ENCODE peak calls at places on chromosomes 5 and 9, in four cellular contexts. E is coronary artery, P is foreskin keratinocyte, U is Peyer's patch. K is an unnamed sample.
A peak's percentile ranks its signal among the peaks of the same experiment; 100 is the strongest.

GRCh38 chr5:141135718-141136266 is 786 bp downstream of the PCDHB5 start:
- DNase-seq in E (no peak), P (no peak), U (no peak), K (no peak)

GRCh38 chr5:176847155-176847554 is 36.8 kb downstream of the UNC5A start:
- DNase-seq in E (no peak), P (no peak), U (no peak), K (no peak)

GRCh38 chr5:147854894-147855773 is 23.4 kb upstream of the SCGB3A2 start:
- DNase-seq in E (no peak), P (no peak), U (no peak), K (no peak)

GRCh38 chr5:10607023-10607665 is 43.3 kb downstream of the ANKRD33B start:
- DNase-seq in E (no peak), P (no peak), U (peak; percentile 83), K (no peak)

GRCh38 chr5:51383494-51384081 is 340 bp downstream of the ISL1 start:
- DNase-seq in E (no peak), P (peak; percentile 75), U (no peak), K (no peak)

GRCh38 chr9:136437430-136437829 is 2.2 kb downstream of the INPP5E start:
- DNase-seq in E (no peak), P (no peak), U (no peak), K (no peak)

GRCh38 chr9:130172858-130173461 is 756 bp downstream of the NCS1 start:
- DNase-seq in E (no peak), P (no peak), U (no peak), K (no peak)

GRCh38 chr5:143635146-143635752 is 176.7 kb upstream of the HMHB1 start:
- DNase-seq in E (no peak), P (no peak), U (no peak), K (no peak)

GRCh38 chr9:121972501-121972981 is 120.6 kb downstream of the TTLL11 start:
- DNase-seq in E (no peak), P (peak; percentile 95), U (peak; percentile 80), K (peak; percentile 96)

GRCh38 chr5:108472237-108472636 is 90.3 kb upstream of the FBXL17 start:
- DNase-seq in E (no peak), P (no peak), U (no peak), K (no peak)

GRCh38 chr5:172773481-172774469 is 2.8 kb upstream of the DUSP1 start:
- DNase-seq in E (no peak), P (peak; percentile 7), U (peak; percentile 52), K (no peak)

GRCh38 chr5:113043491-113043931 is 66.9 kb downstream of the DCP2 start:
- DNase-seq in E (peak; percentile 64), P (no peak), U (no peak), K (no peak)

GRCh38 chr9:100700689-100701318 is 122.9 kb downstream of the CAVIN4 start:
- DNase-seq in E (no peak), P (peak; percentile 15), U (no peak), K (no peak)

GRCh38 chr9:7118653-7119052 is 360.9 kb downstream of the KDM4C start:
- DNase-seq in E (no peak), P (no peak), U (no peak), K (no peak)

GRCh38 chr5:118726891-118727290 is 261.5 kb downstream of the DTWD2 start:
- DNase-seq in E (no peak), P (no peak), U (no peak), K (no peak)

GRCh38 chr5:98796197-98796972 is 22.9 kb downstream of the RGMB start:
- DNase-seq in E (no peak), P (peak; percentile 63), U (peak; percentile 70), K (no peak)

GRCh38 chr5:142432369-142432863 is 107.6 kb upstream of the SPRY4 start:
- DNase-seq in E (no peak), P (no peak), U (peak; percentile 69), K (no peak)

GRCh38 chr9:126503333-126504085 is 110.2 kb upstream of the LMX1B start:
- DNase-seq in E (no peak), P (no peak), U (no peak), K (no peak)
- H3K27ac ChIP-seq in E (no peak overlapping the region), P (no peak overlapping the region), U (no peak overlapping the region), K (no peak overlapping the region)

GRCh38 chr9:105044458-105044857 is 116.5 kb upstream of the ABCA1 start:
- DNase-seq in E (no peak), P (no peak), U (no peak), K (no peak)

GRCh38 chr9:105039180-105039799 is 111.3 kb upstream of the ABCA1 start:
- DNase-seq in E (no peak), P (peak; percentile 50), U (no peak), K (no peak)

GRCh38 chr9:105046907-105047651 is 119.1 kb upstream of the ABCA1 start:
- DNase-seq in E (no peak), P (no peak), U (no peak), K (no peak)

GRCh38 chr9:105040462-105040861 is 112.5 kb upstream of the ABCA1 start:
- DNase-seq in E (no peak), P (no peak), U (no peak), K (no peak)

GRCh38 chr9:105043370-105043936 is 115.5 kb upstream of the ABCA1 start:
- DNase-seq in E (no peak), P (no peak), U (no peak), K (no peak)
- H3K27ac ChIP-seq in E (no peak overlapping the region), P (no peak overlapping the region), U (no peak overlapping the region), K (no peak overlapping the region)

GRCh38 chr5:132410451-132411381 is 41.2 kb downstream of the SLC22A5 start:
- DNase-seq in E (peak; percentile 92), P (no peak), U (peak; percentile 92), K (no peak)

GRCh38 chr5:132408456-132408855 is 38.9 kb downstream of the SLC22A5 start:
- DNase-seq in E (peak; percentile 36), P (no peak), U (no peak), K (no peak)

GRCh38 chr5:132411382-132411925 is 41.9 kb downstream of the SLC22A5 start:
- DNase-seq in E (peak; percentile 77), P (peak; percentile 59), U (peak; percentile 78), K (no peak)

GRCh38 chr5:132407970-132408369 is 38.5 kb downstream of the SLC22A5 start:
- DNase-seq in E (peak; percentile 40), P (no peak), U (no peak), K (no peak)

GRCh38 chr5:132408965-132409364 is 39.5 kb downstream of the SLC22A5 start:
- DNase-seq in E (peak; percentile 50), P (no peak), U (no peak), K (no peak)
- H3K27ac ChIP-seq in E (peak overlapping the region; percentile 99), P (no peak overlapping the region), U (peak overlapping the region; percentile 98), K (no peak overlapping the region)

GRCh38 chr5:150945947-150946346 is 41.2 kb upstream of the ZNF300 start:
- DNase-seq in E (no peak), P (no peak), U (no peak), K (no peak)
- H3K27ac ChIP-seq in E (peak overlapping the region; percentile 85), P (peak overlapping the region; percentile 62), U (peak overlapping the region; percentile 71), K (peak overlapping the region; percentile 76)

GRCh38 chr9:127558581-127559246 is 53.4 kb upstream of the STXBP1 start:
- DNase-seq in E (no peak), P (no peak), U (no peak), K (no peak)
- H3K27ac ChIP-seq in E (peak overlapping the region; percentile 96), P (no peak overlapping the region), U (peak overlapping the region; percentile 64), K (peak overlapping the region; percentile 98)

DNA sequence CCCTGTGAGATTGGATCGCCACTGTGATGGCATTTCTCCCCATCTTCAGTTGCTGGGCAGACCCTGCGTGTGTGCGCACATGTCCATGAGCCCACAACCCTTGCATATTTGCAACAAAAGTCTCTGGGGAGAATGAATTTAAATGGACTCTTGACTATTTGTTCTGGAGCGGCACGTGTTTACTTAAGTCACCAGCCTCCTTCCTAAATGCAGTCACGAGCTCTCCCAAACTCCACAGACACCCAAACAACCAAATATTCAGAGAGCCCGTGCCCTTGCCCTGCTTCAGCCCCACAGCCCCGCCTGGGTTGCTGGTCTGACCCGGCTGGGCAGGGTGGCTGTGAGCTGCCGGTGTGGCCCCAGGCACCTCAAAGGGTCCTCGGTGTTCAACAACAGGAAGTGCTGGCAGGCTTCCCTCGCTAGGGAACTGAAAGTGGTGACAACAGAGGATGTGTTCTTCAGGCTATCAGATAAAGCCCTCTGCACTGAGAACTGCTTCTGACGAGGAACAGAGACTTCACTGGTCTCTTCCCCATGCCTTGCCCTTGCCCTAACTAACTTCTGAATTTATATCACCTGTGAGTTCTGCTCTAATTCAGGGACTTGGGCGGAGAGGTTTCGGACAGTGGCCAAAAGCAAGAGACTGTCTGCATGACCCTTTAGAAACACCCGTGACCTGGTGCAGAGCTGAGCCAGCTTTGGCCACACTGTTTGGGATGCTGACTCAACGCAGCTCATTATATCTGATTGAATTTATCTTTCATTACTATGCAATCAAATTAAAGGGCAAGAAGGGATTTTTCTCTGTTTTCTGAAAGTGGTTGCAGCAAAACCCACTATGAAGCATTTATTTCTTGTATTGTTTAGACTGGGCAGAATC is 19.2 kb upstream of the CD180 start:
- DNase-seq in E (no peak), P (no peak), U (peak; percentile 96), K (no peak)
- H3K27ac ChIP-seq in E (peak overlapping the region; percentile 76), P (no peak overlapping the region), U (peak overlapping the region; percentile 80), K (no peak overlapping the region)

DNA sequence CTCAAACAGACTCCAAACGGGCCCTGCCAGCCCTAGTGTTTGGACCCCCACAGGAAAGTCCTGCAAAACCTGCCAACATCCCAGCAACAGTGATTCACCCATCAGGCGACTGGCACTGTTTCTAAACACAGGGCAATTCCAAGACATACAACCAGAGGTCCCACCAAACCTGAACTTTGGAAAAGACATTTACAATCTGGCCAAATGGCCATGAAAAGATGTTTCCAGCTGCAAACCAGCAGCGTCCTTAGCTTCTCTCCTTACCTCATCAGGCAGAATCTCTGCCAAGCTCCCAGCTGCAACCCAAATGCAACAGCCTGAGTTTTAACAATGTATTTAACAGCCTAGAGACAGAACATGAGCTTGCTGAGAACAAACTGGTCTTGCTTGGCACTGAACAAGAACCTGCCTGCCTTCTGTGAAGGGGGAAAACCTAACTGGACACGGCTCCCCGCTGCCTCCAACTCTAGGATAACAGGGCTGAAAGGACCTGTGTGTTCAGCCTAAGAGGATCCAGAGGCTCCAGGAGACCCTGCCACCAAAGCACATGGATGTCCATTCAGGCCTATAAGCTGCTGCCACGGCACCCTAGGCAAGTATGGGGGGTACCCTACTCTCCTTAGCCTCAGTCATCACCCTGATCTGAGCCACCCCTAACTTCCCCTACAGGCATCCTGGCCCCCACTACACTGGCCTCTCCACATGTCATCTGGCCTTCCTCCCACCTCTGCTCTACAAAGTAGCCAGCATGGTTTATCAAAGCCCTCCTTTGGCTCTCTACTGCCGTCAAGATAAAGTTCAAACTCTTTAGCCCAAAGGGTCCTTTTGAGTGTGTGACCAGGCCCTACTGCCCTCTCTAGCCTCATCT is 5.6 kb downstream of the P4HA2 start:
- DNase-seq in E (peak; percentile 81), P (no peak), U (no peak), K (no peak)
- H3K27ac ChIP-seq in E (peak overlapping the region; percentile 84), P (no peak overlapping the region), U (peak overlapping the region; percentile 68), K (no peak overlapping the region)

DNA sequence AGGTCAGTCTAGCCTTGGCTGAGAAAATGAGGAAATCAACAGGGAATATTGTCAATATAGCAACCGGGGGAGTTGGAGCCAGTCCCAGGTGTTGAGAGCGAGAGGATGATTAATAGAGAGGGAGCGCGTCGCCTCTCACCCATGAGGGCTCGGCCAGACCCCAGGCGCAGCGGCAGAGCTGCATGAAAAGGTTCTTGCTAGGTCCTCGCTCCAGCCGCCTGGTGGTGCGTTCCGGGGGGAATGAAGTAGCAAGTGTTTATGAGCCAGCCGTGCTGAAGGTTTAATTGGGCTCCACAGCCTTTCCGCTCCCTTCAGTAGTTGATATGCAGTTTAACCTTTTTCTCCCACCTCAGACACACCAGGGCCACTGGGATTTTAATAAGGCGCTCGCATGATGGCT is 167.3 kb upstream of the IRX1 start:
- DNase-seq in E (no peak), P (no peak), U (no peak), K (no peak)
- H3K27ac ChIP-seq in E (no peak overlapping the region), P (no peak overlapping the region), U (no peak overlapping the region), K (no peak overlapping the region)

GRCh38 chr9:89484475-89485404 is 13.2 kb downstream of the SEMA4D start:
- DNase-seq in E (peak; percentile 26), P (peak; percentile 15), U (no peak), K (no peak)
- H3K27ac ChIP-seq in E (no peak overlapping the region), P (no peak overlapping the region), U (no peak overlapping the region), K (no peak overlapping the region)

GRCh38 chr9:120909904-120910303 is 16.7 kb downstream of the TRAF1 start:
- DNase-seq in E (no peak), P (peak; percentile 32), U (no peak), K (no peak)
- H3K27ac ChIP-seq in E (no peak overlapping the region), P (no peak overlapping the region), U (no peak overlapping the region), K (peak overlapping the region; percentile 5)

K was measured in epithelial cell of prostate.